ENCODE peak calls at places on chromosomes 12 and 14, in nine cellular contexts. One of them, this sample, is unnamed.

GRCh38 chr12:48037267-48037915 is 33.1 kb upstream of the COL2A1 start:
- DNase-seq in fibroblast of lung: peak; percentile 17
- DNase-seq in mammary epithelial cell: no peak
- DNase-seq in body of pancreas: no peak
- DNase-seq in CD4-positive, alpha-beta T cell: no peak
- DNase-seq in breast epithelium: no peak
- DNase-seq in naive thymus-derived CD4-positive, alpha-beta T cell: no peak
- DNase-seq in CD4-positive, alpha-beta memory T cell: no peak
- DNase-seq in mesenchymal stem cell: peak; percentile 22
- DNase-seq in this sample: no peak

GRCh38 chr14:37376944-37377609 is 179.3 kb downstream of the MIPOL1 start:
- DNase-seq in naive thymus-derived CD4-positive, alpha-beta T cell: no peak
- DNase-seq in mesenchymal stem cell: no peak
- DNase-seq in fibroblast of lung: no peak
- DNase-seq in CD4-positive, alpha-beta memory T cell: no peak
- DNase-seq in mammary epithelial cell: no peak
- DNase-seq in breast epithelium: no peak
- DNase-seq in CD4-positive, alpha-beta T cell: no peak
- DNase-seq in body of pancreas: no peak
- DNase-seq in this sample: no peak

GRCh38 chr14:102968306-102968705 is 45.8 kb downstream of the AMN start:
- DNase-seq in fibroblast of lung: no peak
- DNase-seq in body of pancreas: no peak
- DNase-seq in breast epithelium: no peak
- DNase-seq in CD4-positive, alpha-beta T cell: no peak
- DNase-seq in naive thymus-derived CD4-positive, alpha-beta T cell: no peak
- DNase-seq in mammary epithelial cell: no peak
- DNase-seq in mesenchymal stem cell: no peak
- DNase-seq in CD4-positive, alpha-beta memory T cell: no peak
- DNase-seq in this sample: no peak

GRCh38 chr12:50589650-50590435 is 85.1 kb downstream of the DIP2B start:
- DNase-seq in body of pancreas: no peak
- DNase-seq in fibroblast of lung: peak; percentile 48
- DNase-seq in breast epithelium: no peak
- DNase-seq in CD4-positive, alpha-beta T cell: no peak
- DNase-seq in CD4-positive, alpha-beta memory T cell: no peak
- DNase-seq in mesenchymal stem cell: peak; percentile 93
- DNase-seq in mammary epithelial cell: peak; percentile 81
- DNase-seq in naive thymus-derived CD4-positive, alpha-beta T cell: peak; percentile 43
- DNase-seq in this sample: no peak

GRCh38 chr14:92677087-92677668 is 71.2 kb downstream of the LGMN start:
- DNase-seq in breast epithelium: no peak
- DNase-seq in CD4-positive, alpha-beta T cell: no peak
- DNase-seq in naive thymus-derived CD4-positive, alpha-beta T cell: no peak
- DNase-seq in body of pancreas: no peak
- DNase-seq in mammary epithelial cell: no peak
- DNase-seq in CD4-positive, alpha-beta memory T cell: no peak
- DNase-seq in fibroblast of lung: no peak
- DNase-seq in mesenchymal stem cell: no peak
- DNase-seq in this sample: peak; percentile 25

GRCh38 chr12:66742508-66743367 is 63.9 kb upstream of the GRIP1 start:
- DNase-seq in mammary epithelial cell: no peak
- DNase-seq in body of pancreas: no peak
- DNase-seq in breast epithelium: no peak
- DNase-seq in CD4-positive, alpha-beta T cell: no peak
- DNase-seq in naive thymus-derived CD4-positive, alpha-beta T cell: peak; percentile 36
- DNase-seq in fibroblast of lung: no peak
- DNase-seq in CD4-positive, alpha-beta memory T cell: no peak
- DNase-seq in mesenchymal stem cell: no peak
- DNase-seq in this sample: no peak

GRCh38 chr14:54652188-54652889 is 85.4 kb downstream of the SAMD4A start:
- DNase-seq in CD4-positive, alpha-beta memory T cell: no peak
- DNase-seq in naive thymus-derived CD4-positive, alpha-beta T cell: no peak
- DNase-seq in CD4-positive, alpha-beta T cell: no peak
- DNase-seq in fibroblast of lung: peak; percentile 99
- DNase-seq in breast epithelium: peak; percentile 91
- DNase-seq in mesenchymal stem cell: peak; percentile 100
- DNase-seq in body of pancreas: peak; percentile 66
- DNase-seq in mammary epithelial cell: peak; percentile 98
- DNase-seq in this sample: peak; percentile 88

GRCh38 chr14:54177861-54178591 is 218.8 kb upstream of the CDKN3 start:
- DNase-seq in breast epithelium: no peak
- DNase-seq in mammary epithelial cell: no peak
- DNase-seq in CD4-positive, alpha-beta memory T cell: no peak
- DNase-seq in naive thymus-derived CD4-positive, alpha-beta T cell: no peak
- DNase-seq in body of pancreas: no peak
- DNase-seq in mesenchymal stem cell: peak; percentile 72
- DNase-seq in fibroblast of lung: no peak
- DNase-seq in CD4-positive, alpha-beta T cell: no peak
- DNase-seq in this sample: no peak

GRCh38 chr12:21797539-21797938 is 23.0 kb upstream of the KCNJ8 start:
- DNase-seq in mammary epithelial cell: no peak
- DNase-seq in fibroblast of lung: no peak
- DNase-seq in mesenchymal stem cell: no peak
- DNase-seq in breast epithelium: no peak
- DNase-seq in CD4-positive, alpha-beta memory T cell: no peak
- DNase-seq in naive thymus-derived CD4-positive, alpha-beta T cell: no peak
- DNase-seq in body of pancreas: no peak
- DNase-seq in CD4-positive, alpha-beta T cell: no peak
- DNase-seq in this sample: no peak

GRCh38 chr14:32896979-32897723 is 41.5 kb upstream of the NPAS3 start:
- DNase-seq in body of pancreas: no peak
- DNase-seq in naive thymus-derived CD4-positive, alpha-beta T cell: no peak
- DNase-seq in CD4-positive, alpha-beta memory T cell: no peak
- DNase-seq in mesenchymal stem cell: peak; percentile 77
- DNase-seq in fibroblast of lung: peak; percentile 66
- DNase-seq in mammary epithelial cell: peak; percentile 1
- DNase-seq in CD4-positive, alpha-beta T cell: no peak
- DNase-seq in breast epithelium: no peak
- DNase-seq in this sample: no peak

GRCh38 chr12:1222858-1223644 is 232.0 kb downstream of the ERC1 start:
- DNase-seq in mesenchymal stem cell: no peak
- DNase-seq in CD4-positive, alpha-beta memory T cell: no peak
- DNase-seq in naive thymus-derived CD4-positive, alpha-beta T cell: no peak
- DNase-seq in mammary epithelial cell: no peak
- DNase-seq in body of pancreas: no peak
- DNase-seq in fibroblast of lung: no peak
- DNase-seq in breast epithelium: no peak
- DNase-seq in CD4-positive, alpha-beta T cell: no peak
- DNase-seq in this sample: no peak

GRCh38 chr12:9390761-9391160 is 182.6 kb upstream of the PZP start:
- DNase-seq in naive thymus-derived CD4-positive, alpha-beta T cell: no peak
- DNase-seq in breast epithelium: no peak
- DNase-seq in body of pancreas: no peak
- DNase-seq in mammary epithelial cell: no peak
- DNase-seq in mesenchymal stem cell: no peak
- DNase-seq in fibroblast of lung: no peak
- DNase-seq in CD4-positive, alpha-beta memory T cell: no peak
- DNase-seq in CD4-positive, alpha-beta T cell: no peak
- DNase-seq in this sample: no peak

GRCh38 chr12:62438098-62438692 is 28.4 kb upstream of the MON2 start:
- DNase-seq in naive thymus-derived CD4-positive, alpha-beta T cell: peak; percentile 54
- DNase-seq in CD4-positive, alpha-beta memory T cell: peak; percentile 42
- DNase-seq in mammary epithelial cell: peak; percentile 24
- DNase-seq in breast epithelium: no peak
- DNase-seq in CD4-positive, alpha-beta T cell: peak; percentile 28
- DNase-seq in fibroblast of lung: peak; percentile 74
- DNase-seq in mesenchymal stem cell: peak; percentile 50
- DNase-seq in body of pancreas: peak; percentile 63
- DNase-seq in this sample: peak; percentile 32

GRCh38 chr14:94638961-94639817 is 27.0 kb downstream of the SERPINA3 start:
- DNase-seq in body of pancreas: no peak
- DNase-seq in mesenchymal stem cell: no peak
- DNase-seq in breast epithelium: no peak
- DNase-seq in CD4-positive, alpha-beta T cell: no peak
- DNase-seq in naive thymus-derived CD4-positive, alpha-beta T cell: no peak
- DNase-seq in mammary epithelial cell: no peak
- DNase-seq in CD4-positive, alpha-beta memory T cell: no peak
- DNase-seq in fibroblast of lung: no peak
- DNase-seq in this sample: no peak

GRCh38 chr14:68308695-68309094 is 484.2 kb downstream of the ZFP36L1 start:
- DNase-seq in CD4-positive, alpha-beta memory T cell: no peak
- DNase-seq in CD4-positive, alpha-beta T cell: no peak
- DNase-seq in mesenchymal stem cell: no peak
- DNase-seq in fibroblast of lung: peak; percentile 20
- DNase-seq in mammary epithelial cell: no peak
- DNase-seq in breast epithelium: no peak
- DNase-seq in naive thymus-derived CD4-positive, alpha-beta T cell: no peak
- DNase-seq in body of pancreas: no peak
- DNase-seq in this sample: no peak

GRCh38 chr12:68749861-68750260 is 3.9 kb downstream of the SLC35E3 start:
- DNase-seq in CD4-positive, alpha-beta memory T cell: no peak
- DNase-seq in naive thymus-derived CD4-positive, alpha-beta T cell: no peak
- DNase-seq in fibroblast of lung: no peak
- DNase-seq in breast epithelium: no peak
- DNase-seq in mammary epithelial cell: no peak
- DNase-seq in CD4-positive, alpha-beta T cell: no peak
- DNase-seq in body of pancreas: no peak
- DNase-seq in mesenchymal stem cell: no peak
- DNase-seq in this sample: no peak

GRCh38 chr12:109656681-109657262 is 56.9 kb upstream of the FAM222A start:
- DNase-seq in body of pancreas: no peak
- DNase-seq in fibroblast of lung: no peak
- DNase-seq in mammary epithelial cell: no peak
- DNase-seq in CD4-positive, alpha-beta T cell: no peak
- DNase-seq in breast epithelium: no peak
- DNase-seq in naive thymus-derived CD4-positive, alpha-beta T cell: no peak
- DNase-seq in CD4-positive, alpha-beta memory T cell: no peak
- DNase-seq in mesenchymal stem cell: no peak
- DNase-seq in this sample: no peak

GRCh38 chr14:33717866-33718265 is 233.0 kb downstream of the EGLN3 start:
- DNase-seq in mesenchymal stem cell: no peak
- DNase-seq in mammary epithelial cell: peak; percentile 48
- DNase-seq in naive thymus-derived CD4-positive, alpha-beta T cell: no peak
- DNase-seq in CD4-positive, alpha-beta T cell: no peak
- DNase-seq in body of pancreas: no peak
- DNase-seq in fibroblast of lung: no peak
- DNase-seq in CD4-positive, alpha-beta memory T cell: no peak
- DNase-seq in breast epithelium: peak; percentile 53
- DNase-seq in this sample: no peak

GRCh38 chr14:75725481-75725880 is 64.4 kb downstream of the TTLL5 start:
- DNase-seq in fibroblast of lung: no peak
- DNase-seq in CD4-positive, alpha-beta memory T cell: no peak
- DNase-seq in breast epithelium: peak; percentile 45
- DNase-seq in mammary epithelial cell: no peak
- DNase-seq in CD4-positive, alpha-beta T cell: no peak
- DNase-seq in naive thymus-derived CD4-positive, alpha-beta T cell: no peak
- DNase-seq in body of pancreas: no peak
- DNase-seq in mesenchymal stem cell: no peak
- DNase-seq in this sample: no peak

GRCh38 chr12:81588609-81589008 is 170.5 kb downstream of the PPFIA2 start:
- DNase-seq in breast epithelium: no peak
- DNase-seq in CD4-positive, alpha-beta memory T cell: no peak
- DNase-seq in body of pancreas: no peak
- DNase-seq in mammary epithelial cell: no peak
- DNase-seq in naive thymus-derived CD4-positive, alpha-beta T cell: no peak
- DNase-seq in CD4-positive, alpha-beta T cell: no peak
- DNase-seq in fibroblast of lung: no peak
- DNase-seq in mesenchymal stem cell: no peak
- DNase-seq in this sample: no peak
- H3K27ac ChIP-seq in breast epithelium: no peak overlapping the region
- H3K27ac ChIP-seq in CD4-positive, alpha-beta memory T cell: no peak overlapping the region
- H3K27ac ChIP-seq in body of pancreas: no peak overlapping the region
- H3K27ac ChIP-seq in mammary epithelial cell: no peak overlapping the region
- H3K27ac ChIP-seq in naive thymus-derived CD4-positive, alpha-beta T cell: no peak overlapping the region
- H3K27ac ChIP-seq in CD4-positive, alpha-beta T cell: no peak overlapping the region
- H3K27ac ChIP-seq in fibroblast of lung: no peak overlapping the region
- H3K27ac ChIP-seq in mesenchymal stem cell: no peak overlapping the region
- H3K27ac ChIP-seq in this sample: no peak overlapping the region

GRCh38 chr14:52793061-52793460 is 1.7 kb upstream of the GNPNAT1 start:
- DNase-seq in naive thymus-derived CD4-positive, alpha-beta T cell: no peak
- DNase-seq in breast epithelium: no peak
- DNase-seq in mammary epithelial cell: no peak
- DNase-seq in CD4-positive, alpha-beta T cell: no peak
- DNase-seq in fibroblast of lung: no peak
- DNase-seq in CD4-positive, alpha-beta memory T cell: no peak
- DNase-seq in mesenchymal stem cell: peak; percentile 18
- DNase-seq in body of pancreas: no peak
- DNase-seq in this sample: no peak
- H3K27ac ChIP-seq in naive thymus-derived CD4-positive, alpha-beta T cell: no peak overlapping the region
- H3K27ac ChIP-seq in breast epithelium: no peak overlapping the region
- H3K27ac ChIP-seq in mammary epithelial cell: no peak overlapping the region
- H3K27ac ChIP-seq in CD4-positive, alpha-beta T cell: no peak overlapping the region
- H3K27ac ChIP-seq in fibroblast of lung: no peak overlapping the region
- H3K27ac ChIP-seq in CD4-positive, alpha-beta memory T cell: no peak overlapping the region
- H3K27ac ChIP-seq in mesenchymal stem cell: no peak overlapping the region
- H3K27ac ChIP-seq in body of pancreas: peak overlapping the region; percentile 98
- H3K27ac ChIP-seq in this sample: no peak overlapping the region

GRCh38 chr12:2690348-2691000 is 104.3 kb upstream of the FKBP4 start:
- DNase-seq in breast epithelium: no peak
- DNase-seq in CD4-positive, alpha-beta T cell: no peak
- DNase-seq in body of pancreas: no peak
- DNase-seq in mesenchymal stem cell: no peak
- DNase-seq in CD4-positive, alpha-beta memory T cell: no peak
- DNase-seq in naive thymus-derived CD4-positive, alpha-beta T cell: no peak
- DNase-seq in mammary epithelial cell: no peak
- DNase-seq in fibroblast of lung: no peak
- DNase-seq in this sample: no peak
- H3K27ac ChIP-seq in breast epithelium: no peak overlapping the region
- H3K27ac ChIP-seq in CD4-positive, alpha-beta T cell: peak overlapping the region; percentile 50
- H3K27ac ChIP-seq in body of pancreas: no peak overlapping the region
- H3K27ac ChIP-seq in mesenchymal stem cell: no peak overlapping the region
- H3K27ac ChIP-seq in CD4-positive, alpha-beta memory T cell: peak overlapping the region; percentile 62
- H3K27ac ChIP-seq in naive thymus-derived CD4-positive, alpha-beta T cell: peak overlapping the region; percentile 79
- H3K27ac ChIP-seq in mammary epithelial cell: no peak overlapping the region
- H3K27ac ChIP-seq in fibroblast of lung: no peak overlapping the region
- H3K27ac ChIP-seq in this sample: no peak overlapping the region

GRCh38 chr12:6470375-6471163 is at the start of gene VAMP1:
- DNase-seq in mesenchymal stem cell: peak; percentile 99
- DNase-seq in fibroblast of lung: peak; percentile 97
- DNase-seq in body of pancreas: peak; percentile 97
- DNase-seq in breast epithelium: peak; percentile 98
- DNase-seq in naive thymus-derived CD4-positive, alpha-beta T cell: peak; percentile 93
- DNase-seq in mammary epithelial cell: peak; percentile 97
- DNase-seq in CD4-positive, alpha-beta memory T cell: peak; percentile 96
- DNase-seq in CD4-positive, alpha-beta T cell: peak; percentile 96
- DNase-seq in this sample: peak; percentile 99

GRCh38 chr12:6468283-6468575 is 2.2 kb downstream of the VAMP1 start:
- DNase-seq in breast epithelium: no peak
- DNase-seq in body of pancreas: no peak
- DNase-seq in naive thymus-derived CD4-positive, alpha-beta T cell: no peak
- DNase-seq in CD4-positive, alpha-beta memory T cell: no peak
- DNase-seq in mammary epithelial cell: no peak
- DNase-seq in CD4-positive, alpha-beta T cell: no peak
- DNase-seq in mesenchymal stem cell: peak; percentile 15
- DNase-seq in fibroblast of lung: peak; percentile 33
- DNase-seq in this sample: no peak

GRCh38 chr12:6469092-6469491 is 1.4 kb downstream of the VAMP1 start:
- DNase-seq in fibroblast of lung: no peak
- DNase-seq in CD4-positive, alpha-beta memory T cell: no peak
- DNase-seq in naive thymus-derived CD4-positive, alpha-beta T cell: no peak
- DNase-seq in mesenchymal stem cell: no peak
- DNase-seq in breast epithelium: no peak
- DNase-seq in CD4-positive, alpha-beta T cell: no peak
- DNase-seq in mammary epithelial cell: no peak
- DNase-seq in body of pancreas: no peak
- DNase-seq in this sample: no peak

GRCh38 chr12:6471992-6472366 is 1.5 kb upstream of the VAMP1 start:
- DNase-seq in CD4-positive, alpha-beta T cell: no peak
- DNase-seq in mammary epithelial cell: peak; percentile 49
- DNase-seq in naive thymus-derived CD4-positive, alpha-beta T cell: no peak
- DNase-seq in CD4-positive, alpha-beta memory T cell: no peak
- DNase-seq in fibroblast of lung: no peak
- DNase-seq in breast epithelium: no peak
- DNase-seq in mesenchymal stem cell: peak; percentile 35
- DNase-seq in body of pancreas: no peak
- DNase-seq in this sample: no peak

GRCh38 chr12:6469609-6470374 is 685 bp downstream of the VAMP1 start:
- DNase-seq in body of pancreas: no peak
- DNase-seq in breast epithelium: no peak
- DNase-seq in mesenchymal stem cell: peak; percentile 10
- DNase-seq in CD4-positive, alpha-beta T cell: no peak
- DNase-seq in fibroblast of lung: peak; percentile 10
- DNase-seq in mammary epithelial cell: no peak
- DNase-seq in CD4-positive, alpha-beta memory T cell: no peak
- DNase-seq in naive thymus-derived CD4-positive, alpha-beta T cell: no peak
- DNase-seq in this sample: no peak
- H3K27ac ChIP-seq in body of pancreas: peak overlapping the region; percentile 84
- H3K27ac ChIP-seq in breast epithelium: peak overlapping the region; percentile 85
- H3K27ac ChIP-seq in mesenchymal stem cell: no peak overlapping the region
- H3K27ac ChIP-seq in CD4-positive, alpha-beta T cell: peak overlapping the region; percentile 73
- H3K27ac ChIP-seq in fibroblast of lung: peak overlapping the region; percentile 79
- H3K27ac ChIP-seq in mammary epithelial cell: peak overlapping the region; percentile 55
- H3K27ac ChIP-seq in CD4-positive, alpha-beta memory T cell: peak overlapping the region; percentile 64
- H3K27ac ChIP-seq in naive thymus-derived CD4-positive, alpha-beta T cell: peak overlapping the region; percentile 75
- H3K27ac ChIP-seq in this sample: peak overlapping the region; percentile 77